ENCODE peak calls at places on chromosomes 2 and 18, in seven cellular contexts. One of them, this sample, is unnamed.
A peak's percentile ranks its signal among the peaks of the same experiment; 100 is the strongest.

GRCh38 chr2:199460808-199461454 is 3.2 kb upstream of the SATB2 start:
- DNase-seq in activated CD8-positive, alpha-beta memory T cell treated with anti-CD3 and anti-CD28 coated beads for 24 hours: no peak
- DNase-seq in KG1: no peak
- DNase-seq in astrocyte: no peak
- DNase-seq in PC-9: no peak
- DNase-seq in iPS-NIHi11: no peak
- DNase-seq in HT1080: no peak
- DNase-seq in this sample: no peak

GRCh38 chr2:13227543-13227942 is 510.8 kb downstream of the TRIB2 start:
- DNase-seq in activated CD8-positive, alpha-beta memory T cell treated with anti-CD3 and anti-CD28 coated beads for 24 hours: no peak
- DNase-seq in KG1: no peak
- DNase-seq in astrocyte: no peak
- DNase-seq in PC-9: no peak
- DNase-seq in iPS-NIHi11: no peak
- DNase-seq in HT1080: no peak
- DNase-seq in this sample: no peak

GRCh38 chr2:148122788-148123187 is 101.9 kb downstream of the MBD5 start:
- DNase-seq in activated CD8-positive, alpha-beta memory T cell treated with anti-CD3 and anti-CD28 coated beads for 24 hours: no peak
- DNase-seq in KG1: no peak
- DNase-seq in astrocyte: peak; percentile 56
- DNase-seq in PC-9: no peak
- DNase-seq in iPS-NIHi11: no peak
- DNase-seq in HT1080: peak; percentile 40
- DNase-seq in this sample: peak; percentile 57

GRCh38 chr2:99928472-99929053 is 213.8 kb downstream of the AFF3 start:
- DNase-seq in activated CD8-positive, alpha-beta memory T cell treated with anti-CD3 and anti-CD28 coated beads for 24 hours: no peak
- DNase-seq in KG1: no peak
- DNase-seq in astrocyte: no peak
- DNase-seq in PC-9: no peak
- DNase-seq in iPS-NIHi11: no peak
- DNase-seq in HT1080: no peak
- DNase-seq in this sample: no peak

GRCh38 chr2:160306985-160307384 is 106.9 kb upstream of the ITGB6 start:
- DNase-seq in activated CD8-positive, alpha-beta memory T cell treated with anti-CD3 and anti-CD28 coated beads for 24 hours: no peak
- DNase-seq in KG1: no peak
- DNase-seq in astrocyte: peak; percentile 82
- DNase-seq in PC-9: no peak
- DNase-seq in iPS-NIHi11: no peak
- DNase-seq in HT1080: no peak
- DNase-seq in this sample: no peak

GRCh38 chr18:7572837-7573236 is 5.7 kb downstream of the PTPRM start:
- DNase-seq in activated CD8-positive, alpha-beta memory T cell treated with anti-CD3 and anti-CD28 coated beads for 24 hours: no peak
- DNase-seq in KG1: no peak
- DNase-seq in astrocyte: peak; percentile 50
- DNase-seq in PC-9: no peak
- DNase-seq in iPS-NIHi11: no peak
- DNase-seq in HT1080: peak; percentile 66
- DNase-seq in this sample: peak; percentile 58

GRCh38 chr2:111662039-111662740 is 221.8 kb downstream of the ANAPC1 start:
- DNase-seq in activated CD8-positive, alpha-beta memory T cell treated with anti-CD3 and anti-CD28 coated beads for 24 hours: no peak
- DNase-seq in KG1: no peak
- DNase-seq in astrocyte: peak; percentile 79
- DNase-seq in PC-9: peak; percentile 41
- DNase-seq in iPS-NIHi11: no peak
- DNase-seq in HT1080: peak; percentile 80
- DNase-seq in this sample: peak; percentile 65

GRCh38 chr18:67938691-67939090 is 422.2 kb upstream of the DSEL start:
- DNase-seq in activated CD8-positive, alpha-beta memory T cell treated with anti-CD3 and anti-CD28 coated beads for 24 hours: no peak
- DNase-seq in KG1: no peak
- DNase-seq in astrocyte: no peak
- DNase-seq in PC-9: no peak
- DNase-seq in iPS-NIHi11: no peak
- DNase-seq in HT1080: no peak
- DNase-seq in this sample: no peak

GRCh38 chr2:160576054-160576499 is 82.5 kb upstream of the RBMS1 start:
- DNase-seq in activated CD8-positive, alpha-beta memory T cell treated with anti-CD3 and anti-CD28 coated beads for 24 hours: no peak
- DNase-seq in KG1: no peak
- DNase-seq in astrocyte: no peak
- DNase-seq in PC-9: no peak
- DNase-seq in iPS-NIHi11: no peak
- DNase-seq in HT1080: no peak
- DNase-seq in this sample: no peak

GRCh38 chr2:141271346-141271745 is 859.5 kb downstream of the LRP1B start:
- DNase-seq in activated CD8-positive, alpha-beta memory T cell treated with anti-CD3 and anti-CD28 coated beads for 24 hours: no peak
- DNase-seq in KG1: no peak
- DNase-seq in astrocyte: no peak
- DNase-seq in PC-9: no peak
- DNase-seq in iPS-NIHi11: no peak
- DNase-seq in HT1080: no peak
- DNase-seq in this sample: no peak

GRCh38 chr18:61847164-61847791 is 45.5 kb downstream of the RNF152 start:
- DNase-seq in activated CD8-positive, alpha-beta memory T cell treated with anti-CD3 and anti-CD28 coated beads for 24 hours: no peak
- DNase-seq in KG1: no peak
- DNase-seq in astrocyte: no peak
- DNase-seq in PC-9: no peak
- DNase-seq in iPS-NIHi11: no peak
- DNase-seq in HT1080: no peak
- DNase-seq in this sample: no peak

GRCh38 chr2:101188683-101189405 is 37.7 kb upstream of the TBC1D8 start:
- DNase-seq in activated CD8-positive, alpha-beta memory T cell treated with anti-CD3 and anti-CD28 coated beads for 24 hours: no peak
- DNase-seq in KG1: no peak
- DNase-seq in astrocyte: peak; percentile 11
- DNase-seq in PC-9: no peak
- DNase-seq in iPS-NIHi11: peak; percentile 70
- DNase-seq in HT1080: peak; percentile 37
- DNase-seq in this sample: peak; percentile 19

GRCh38 chr2:70984576-70985282 is 6.3 kb downstream of the ANKRD53 start:
- DNase-seq in activated CD8-positive, alpha-beta memory T cell treated with anti-CD3 and anti-CD28 coated beads for 24 hours: peak; percentile 93
- DNase-seq in KG1: no peak
- DNase-seq in astrocyte: no peak
- DNase-seq in PC-9: no peak
- DNase-seq in iPS-NIHi11: peak; percentile 91
- DNase-seq in HT1080: no peak
- DNase-seq in this sample: peak; percentile 39

GRCh38 chr2:4576075-4576474 is 872.7 kb downstream of the DCDC2C start:
- DNase-seq in activated CD8-positive, alpha-beta memory T cell treated with anti-CD3 and anti-CD28 coated beads for 24 hours: no peak
- DNase-seq in KG1: no peak
- DNase-seq in astrocyte: no peak
- DNase-seq in PC-9: no peak
- DNase-seq in iPS-NIHi11: no peak
- DNase-seq in HT1080: no peak
- DNase-seq in this sample: no peak

GRCh38 chr2:150876201-150877085 is 385.2 kb downstream of the RBM43 start:
- DNase-seq in activated CD8-positive, alpha-beta memory T cell treated with anti-CD3 and anti-CD28 coated beads for 24 hours: no peak
- DNase-seq in KG1: no peak
- DNase-seq in astrocyte: peak; percentile 51
- DNase-seq in PC-9: no peak
- DNase-seq in iPS-NIHi11: no peak
- DNase-seq in HT1080: no peak
- DNase-seq in this sample: no peak

GRCh38 chr18:23099621-23100020 is 35.7 kb upstream of the CABLES1 start:
- DNase-seq in activated CD8-positive, alpha-beta memory T cell treated with anti-CD3 and anti-CD28 coated beads for 24 hours: no peak
- DNase-seq in KG1: no peak
- DNase-seq in astrocyte: no peak
- DNase-seq in PC-9: peak; percentile 94
- DNase-seq in iPS-NIHi11: no peak
- DNase-seq in HT1080: peak; percentile 38
- DNase-seq in this sample: peak; percentile 83

GRCh38 chr2:54435325-54435724 is 20.8 kb upstream of the SPTBN1 start:
- DNase-seq in activated CD8-positive, alpha-beta memory T cell treated with anti-CD3 and anti-CD28 coated beads for 24 hours: no peak
- DNase-seq in KG1: no peak
- DNase-seq in astrocyte: no peak
- DNase-seq in PC-9: no peak
- DNase-seq in iPS-NIHi11: no peak
- DNase-seq in HT1080: no peak
- DNase-seq in this sample: no peak